ENCODE peak calls at places on chromosomes 2 and 18, in ten cellular contexts. S is transverse colon, U is HCT116, Y is body of pancreas, H is suprapubic skin, C is adrenal gland, M is tibial nerve, N is breast epithelium, O is sigmoid colon, J is upper lobe of left lung. V is an unnamed sample. For H3K4me1, the result is how much of the 10 kb centered on the place peaks cover.

GRCh38 chr2:46814160-46814559 is 101.4 kb downstream of the MCFD2 start:
- DNase-seq in S (peak), U (no peak), Y (no peak), H (no peak), C (peak), M (no peak), N (no peak), O (peak), J (peak), V (no peak)

GRCh38 chr2:164920430-164920829 is 34.9 kb downstream of the SLC38A11 start:
- DNase-seq in S (no peak), U (no peak), Y (no peak), H (no peak), C (no peak), M (no peak), N (no peak), O (no peak), J (no peak), V (no peak)

GRCh38 chr2:134818321-134818720 is 20.1 kb upstream of the ACMSD start:
- DNase-seq in S (no peak), U (peak), Y (peak), H (no peak), C (no peak), M (no peak), N (no peak), O (no peak), J (peak), V (no peak)

GRCh38 chr2:152046940-152047339 is 51.9 kb downstream of the CACNB4 start:
- DNase-seq in S (no peak), U (no peak), Y (no peak), H (no peak), C (no peak), M (no peak), N (no peak), O (no peak), J (no peak), V (no peak)

GRCh38 chr2:85357736-85358135 is 3.2 kb downstream of the ELMOD3 start:
- DNase-seq in S (no peak), U (no peak), Y (no peak), H (no peak), C (no peak), M (no peak), N (no peak), O (no peak), J (no peak), V (no peak)

GRCh38 chr2:6081955-6082354 is 389.8 kb downstream of the SOX11 start:
- DNase-seq in S (no peak), U (no peak), Y (no peak), H (no peak), C (no peak), M (no peak), N (no peak), O (no peak), J (no peak), V (no peak)

GRCh38 chr18:4236940-4237686 is 218.0 kb downstream of the DLGAP1 start:
- DNase-seq in S (no peak), U (no peak), Y (no peak), H (no peak), C (no peak), M (no peak), N (no peak), O (no peak), J (no peak), V (no peak)

GRCh38 chr2:208711598-208711997 is 305.0 kb downstream of the PTH2R start:
- DNase-seq in S (no peak), U (no peak), Y (no peak), H (no peak), C (no peak), M (no peak), N (no peak), O (no peak), J (no peak), V (no peak)

GRCh38 chr2:42474765-42475454 is 18.9 kb downstream of the KCNG3 start:
- DNase-seq in S (no peak), U (no peak), Y (no peak), H (no peak), C (no peak), M (no peak), N (no peak), O (no peak), J (no peak), V (no peak)

GRCh38 chr18:8186413-8186812 is 422.8 kb upstream of the RAB12 start:
- DNase-seq in S (no peak), U (no peak), Y (no peak), H (no peak), C (no peak), M (no peak), N (no peak), O (no peak), J (no peak), V (no peak)

GRCh38 chr2:83323055-83323454 is 1136.0 kb downstream of the SUCLG1 start:
- DNase-seq in S (no peak), U (no peak), Y (no peak), H (no peak), C (no peak), M (no peak), N (no peak), O (no peak), J (no peak), V (no peak)

GRCh38 chr2:109290887-109291675 is 162.1 kb downstream of the SH3RF3 start:
- DNase-seq in S (no peak), U (no peak), Y (no peak), H (no peak), C (peak), M (no peak), N (no peak), O (peak), J (no peak), V (no peak)

DNA sequence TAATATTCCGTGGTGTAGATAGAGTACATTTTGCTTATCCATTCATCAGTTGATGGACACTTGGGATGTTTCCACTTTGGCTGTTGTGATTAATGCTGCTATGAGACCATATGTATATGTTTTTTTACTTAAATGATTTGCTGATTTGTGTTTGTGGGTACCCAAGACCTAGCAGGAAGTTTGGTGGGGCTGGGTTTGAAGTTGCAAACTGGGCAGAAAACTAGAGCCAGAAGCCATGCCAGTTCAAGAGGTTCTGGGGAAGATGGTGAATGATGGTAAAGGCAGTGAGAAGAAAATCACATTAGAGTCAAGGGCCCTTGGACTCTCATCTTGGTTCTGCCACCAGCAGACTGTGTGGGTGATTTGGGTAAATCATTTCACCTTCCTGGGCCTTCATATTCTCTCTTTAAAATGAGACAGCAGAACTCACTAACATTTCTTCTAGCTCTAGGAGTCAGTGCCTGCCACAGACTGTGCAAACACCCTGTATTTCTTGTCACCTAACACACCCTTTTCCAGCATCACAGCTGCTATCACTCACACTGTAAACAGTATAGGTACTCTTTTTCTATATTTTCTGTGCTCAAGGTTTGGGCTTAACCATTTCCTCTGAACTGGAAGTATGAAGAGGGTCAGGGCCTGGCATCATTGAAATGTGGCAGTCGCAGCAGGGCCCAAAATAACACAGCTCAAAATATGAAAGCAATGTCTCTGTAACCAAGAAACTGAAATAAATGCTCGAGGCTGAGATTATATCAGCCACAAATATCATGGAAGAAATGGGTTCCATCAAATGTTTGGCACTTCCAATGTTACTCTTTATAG is 8.3 kb upstream of the CTLA4 start:
- DNase-seq in S (no peak), U (no peak), Y (no peak), H (no peak), C (no peak), M (no peak), N (no peak), O (no peak), J (no peak), V (no peak)
- H3K4me3 ChIP-seq in S (no peak), U (no peak), Y (no peak), H (no peak), C (no peak), M (no peak), N (no peak), O (no peak), J (no peak), V (no peak)

GRCh38 chr2:241219856-241220356 is 31.4 kb downstream of the ANO7 start:
- DNase-seq in S (no peak), U (no peak), Y (no peak), H (no peak), C (no peak), M (no peak), N (no peak), O (no peak), J (no peak), V (no peak)
- H3K4me1 ChIP-seq in S (under half), U (under half), Y (under half), H (under half), C (under half), M (under half), N (under half), O (under half), J (under half), V (under half)

DNA sequence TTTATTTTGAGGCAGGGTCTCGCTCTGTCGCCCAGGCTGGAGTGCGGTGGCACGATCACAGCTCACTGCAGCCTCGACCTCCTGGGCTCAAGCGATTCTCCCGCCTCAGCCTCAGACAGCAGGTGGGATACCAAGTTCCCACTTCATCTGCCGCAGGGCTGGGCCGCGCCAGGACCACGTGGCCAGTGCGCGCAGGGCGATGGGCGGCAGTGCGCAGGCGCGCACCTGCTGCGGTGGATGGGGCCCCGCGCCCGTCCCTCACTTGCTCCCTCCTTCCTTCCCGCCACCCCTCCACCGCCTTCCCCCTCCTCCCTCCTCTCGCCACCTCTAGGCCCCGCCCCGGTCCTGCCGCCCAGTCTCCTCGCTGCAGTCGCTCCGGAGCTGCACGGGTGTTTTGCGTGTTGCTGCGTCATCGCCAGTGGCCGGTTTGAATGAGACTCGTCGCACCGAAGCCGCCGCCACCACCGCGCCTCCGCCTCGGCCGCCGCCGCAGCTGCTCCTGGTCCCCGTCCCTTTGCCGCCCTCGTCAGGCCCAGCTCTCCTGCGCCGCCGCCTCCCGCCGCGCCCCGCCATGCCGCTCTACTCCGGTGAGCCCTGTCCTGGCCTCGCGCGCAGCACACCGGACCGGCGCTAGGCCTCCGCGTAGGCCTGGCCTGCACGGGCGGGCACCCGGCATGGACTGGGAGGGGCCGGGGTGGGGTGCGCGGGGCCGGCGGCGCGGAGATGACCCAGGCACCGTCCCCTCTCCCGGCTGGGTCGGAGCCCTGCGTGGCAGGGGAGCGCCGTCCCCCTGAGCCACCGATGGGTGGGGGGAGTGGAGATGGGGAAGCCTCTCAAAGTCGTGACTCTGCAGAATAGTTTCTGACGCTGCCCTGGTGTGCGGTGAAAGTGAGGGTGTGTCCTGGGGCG is at the start of gene USP14:
- DNase-seq in S (peak), U (peak), Y (peak), H (peak), C (peak), M (peak), N (peak), O (peak), J (peak), V (peak)
- TF ChIP-seq POLR2A in S (peak), U (no peak), Y (peak), H (peak), C (peak), M (peak), N (no peak), O (no peak), J (peak), V (peak)

GRCh38 chr2:8886876-8887275 is 49.5 kb upstream of the KIDINS220 start:
- DNase-seq in S (no peak), U (no peak), Y (no peak), H (no peak), C (no peak), M (no peak), N (no peak), O (no peak), J (no peak), V (no peak)
- H3K4me3 ChIP-seq in S (no peak), U (no peak), Y (no peak), H (no peak), C (no peak), M (no peak), N (no peak), O (no peak), J (no peak), V (no peak)

GRCh38 chr2:142876423-142876822 is 1.0 kb upstream of the KYNU start:
- DNase-seq in S (no peak), U (no peak), Y (no peak), H (no peak), C (no peak), M (no peak), N (no peak), O (no peak), J (no peak), V (no peak)
- H3K4me1 ChIP-seq in S (under half), U (under half), Y (under half), H (under half), C (under half), M (under half), N (under half), O (under half), J (under half), V (under half)

DNA sequence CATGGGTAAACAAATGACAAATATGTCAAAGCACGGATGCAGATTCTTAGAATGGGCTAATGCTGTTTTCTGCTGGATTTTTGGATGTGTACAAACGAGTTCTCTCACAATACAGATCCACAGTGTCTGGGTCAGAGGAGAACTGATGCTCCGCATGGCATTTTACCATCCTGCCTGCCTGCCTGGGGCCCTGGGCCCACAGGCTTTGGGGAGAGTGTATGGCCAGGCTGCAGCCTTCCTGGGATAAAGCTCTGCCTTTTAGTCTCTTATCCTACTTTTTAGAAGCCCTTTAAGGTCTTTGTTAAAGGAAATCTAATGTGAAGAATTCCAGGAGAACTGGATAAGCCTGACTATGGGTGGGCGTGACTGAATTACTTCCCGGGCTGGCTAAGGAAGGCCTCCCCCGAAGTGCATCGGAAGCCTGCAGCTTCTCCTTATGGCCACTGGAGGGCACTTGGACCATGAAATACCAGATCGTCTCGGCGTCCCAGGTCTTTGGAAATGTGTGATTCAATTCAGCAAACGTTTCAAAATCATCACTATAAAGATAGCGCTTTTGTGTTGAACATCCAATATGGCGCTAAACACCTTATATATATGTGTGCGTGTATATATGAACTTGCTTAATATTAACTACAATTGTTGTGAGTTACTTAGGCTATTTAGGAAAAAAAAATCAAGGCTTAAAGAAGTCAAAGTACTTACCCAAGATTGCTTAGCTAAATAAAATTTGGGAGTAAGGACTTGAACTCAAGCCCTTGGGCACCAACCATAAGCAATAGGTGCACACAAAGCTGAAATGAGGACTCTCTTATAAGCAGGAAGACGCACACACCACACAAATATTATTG is 15.2 kb upstream of the DNPEP start:
- DNase-seq in S (peak), U (peak), Y (peak), H (no peak), C (peak), M (peak), N (no peak), O (peak), J (peak), V (peak)
- TF ChIP-seq POLR2A in S (no peak), U (no peak), Y (no peak), H (no peak), C (no peak), M (no peak), N (no peak), O (no peak), J (no peak), V (no peak)

DNA sequence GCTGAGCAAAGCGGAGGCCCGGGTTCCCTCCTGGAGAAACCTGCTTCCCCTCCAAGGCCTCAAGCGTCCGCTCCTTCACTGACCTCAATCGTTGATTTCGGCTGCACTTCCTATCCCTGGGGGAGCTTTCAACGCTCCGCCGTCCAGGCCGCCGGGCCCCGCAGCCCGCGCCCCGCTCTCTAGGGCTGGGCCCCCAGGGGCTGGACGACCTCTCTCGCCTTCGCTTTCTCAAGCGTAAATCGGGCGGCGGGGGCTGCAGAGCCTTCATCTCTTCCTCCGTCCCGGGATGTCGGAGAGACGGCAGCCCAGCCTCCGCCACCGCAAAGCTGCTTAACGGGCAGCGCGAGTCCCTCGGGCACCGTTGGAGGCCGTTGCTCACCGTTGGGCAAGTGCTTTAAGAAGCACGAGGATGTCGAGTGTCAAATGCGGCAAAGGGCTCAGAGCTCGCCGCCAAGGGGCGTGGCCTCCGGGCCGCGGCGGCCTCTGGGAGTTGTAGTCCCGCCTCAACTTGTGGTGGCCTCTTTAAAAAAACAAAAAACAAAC is 8.5 kb downstream of the HES6 start:
- DNase-seq in S (peak), U (no peak), Y (peak), H (peak), C (peak), M (peak), N (no peak), O (peak), J (peak), V (peak)
- H3K4me3 ChIP-seq in S (peak), U (no peak), Y (peak), H (peak), C (no peak), M (peak), N (peak), O (peak), J (peak), V (peak)

V was measured in Peyer's patch.